ENCODE peak calls at places on chromosome 17, in ten cellular contexts. F, E, L, R, I, N, M, W, Y and X are unnamed samples.

GRCh38 chr17:63345598-63345997 is 100.5 kb downstream of the CYB561 start:
- DNase-seq in F (no peak), E (no peak), L (no peak), R (no peak), I (no peak), N (no peak), M (no peak), W (no peak), Y (no peak), X (no peak)

GRCh38 chr17:76018340-76018680 is 8.8 kb downstream of the EVPL start:
- DNase-seq in F (no peak), E (no peak), L (no peak), R (no peak), I (no peak), N (no peak), M (no peak), W (no peak), Y (no peak), X (no peak)

GRCh38 chr17:7001562-7001961 is 5.7 kb downstream of the ALOX12 start:
- DNase-seq in F (no peak), E (no peak), L (peak; percentile 24), R (peak; percentile 65), I (peak; percentile 24), N (no peak), M (no peak), W (no peak), Y (no peak), X (no peak)

GRCh38 chr17:16989953-16990860 is 18.3 kb upstream of the TNFRSF13B start:
- DNase-seq in F (no peak), E (no peak), L (no peak), R (peak; percentile 45), I (no peak), N (no peak), M (no peak), W (no peak), Y (no peak), X (no peak)

GRCh38 chr17:62823111-62823895 is 15.2 kb upstream of the MARCHF10 start:
- DNase-seq in F (no peak), E (no peak), L (no peak), R (no peak), I (no peak), N (no peak), M (no peak), W (no peak), Y (no peak), X (peak; percentile 60)

GRCh38 chr17:28669918-28670317 is 7.9 kb downstream of the SUPT6H start:
- DNase-seq in F (no peak), E (no peak), L (no peak), R (no peak), I (no peak), N (no peak), M (no peak), W (no peak), Y (no peak), X (no peak)

GRCh38 chr17:49823614-49824013 is 24.3 kb downstream of the TAC4 start:
- DNase-seq in F (no peak), E (no peak), L (no peak), R (no peak), I (no peak), N (no peak), M (no peak), W (no peak), Y (no peak), X (no peak)

GRCh38 chr17:36609498-36609862 is 8.1 kb downstream of the MRM1 start:
- DNase-seq in F (no peak), E (no peak), L (no peak), R (no peak), I (no peak), N (no peak), M (no peak), W (no peak), Y (no peak), X (no peak)

GRCh38 chr17:21275047-21275578 is 9.4 kb upstream of the MAP2K3 start:
- DNase-seq in F (no peak), E (no peak), L (no peak), R (no peak), I (no peak), N (no peak), M (no peak), W (no peak), Y (peak; percentile 49), X (no peak)

GRCh38 chr17:80468781-80469533 is 7.5 kb downstream of the NPTX1 start:
- DNase-seq in F (no peak), E (no peak), L (no peak), R (no peak), I (no peak), N (no peak), M (no peak), W (no peak), Y (no peak), X (no peak)

GRCh38 chr17:16002708-16003265 is 3.2 kb downstream of the TTC19 start:
- DNase-seq in F (no peak), E (no peak), L (no peak), R (peak; percentile 69), I (no peak), N (no peak), M (no peak), W (no peak), Y (no peak), X (no peak)

GRCh38 chr17:70478883-70479282 is 309.6 kb downstream of the KCNJ2 start:
- DNase-seq in F (no peak), E (no peak), L (no peak), R (no peak), I (no peak), N (no peak), M (no peak), W (no peak), Y (no peak), X (no peak)

GRCh38 chr17:28406478-28406824 is 439 bp upstream of the SLC46A1 start:
- DNase-seq in F (no peak), E (peak; percentile 34), L (no peak), R (no peak), I (no peak), N (no peak), M (no peak), W (no peak), Y (no peak), X (no peak)

GRCh38 chr17:75380315-75380714 is 25.2 kb downstream of the GRB2 start:
- DNase-seq in F (no peak), E (no peak), L (no peak), R (no peak), I (no peak), N (no peak), M (no peak), W (no peak), Y (no peak), X (no peak)

GRCh38 chr17:44830359-44831269 is 527 bp upstream of the GJC1 start:
- DNase-seq in F (peak; percentile 10), E (no peak), L (no peak), R (no peak), I (peak; percentile 59), N (peak; percentile 72), M (no peak), W (peak; percentile 43), Y (no peak), X (no peak)

GRCh38 chr17:72684405-72685020 is 408.0 kb downstream of the SLC39A11 start:
- DNase-seq in F (no peak), E (no peak), L (no peak), R (no peak), I (no peak), N (no peak), M (no peak), W (no peak), Y (no peak), X (no peak)

GRCh38 chr17:73838815-73839214 is 194.6 kb upstream of the SDK2 start:
- DNase-seq in F (no peak), E (no peak), L (no peak), R (no peak), I (no peak), N (no peak), M (no peak), W (peak; percentile 63), Y (no peak), X (no peak)

GRCh38 chr17:75909051-75909811 is 4.5 kb upstream of the MRPL38 start:
- DNase-seq in F (no peak), E (peak; percentile 37), L (no peak), R (no peak), I (no peak), N (no peak), M (no peak), W (peak; percentile 95), Y (no peak), X (no peak)

GRCh38 chr17:46809110-46809571 is 9.4 kb downstream of the WNT3 start:
- DNase-seq in F (no peak), E (no peak), L (no peak), R (no peak), I (no peak), N (no peak), M (no peak), W (peak; percentile 11), Y (no peak), X (no peak)

GRCh38 chr17:72420775-72421127 is 299.9 kb downstream of the SOX9 start:
- DNase-seq in F (no peak), E (no peak), L (no peak), R (no peak), I (peak; percentile 60), N (no peak), M (no peak), W (no peak), Y (no peak), X (no peak)

GRCh38 chr17:76847031-76847430 is 21.2 kb upstream of the MGAT5B start:
- DNase-seq in F (no peak), E (no peak), L (no peak), R (no peak), I (no peak), N (no peak), M (no peak), W (no peak), Y (no peak), X (no peak)

GRCh38 chr17:2816688-2817087 is 20.4 kb downstream of the RAP1GAP2 start:
- DNase-seq in F (no peak), E (no peak), L (no peak), R (no peak), I (no peak), N (no peak), M (no peak), W (no peak), Y (no peak), X (no peak)

GRCh38 chr17:58303981-58304734 is 23.4 kb upstream of the MPO start:
- DNase-seq in F (peak; percentile 51), E (peak; percentile 16), L (peak; percentile 42), R (peak; percentile 68), I (peak; percentile 44), N (peak; percentile 69), M (peak; percentile 29), W (peak; percentile 35), Y (peak; percentile 49), X (peak; percentile 86)

GRCh38 chr17:39651908-39652634 is 13.1 kb upstream of the TCAP start:
- DNase-seq in F (peak; percentile 57), E (no peak), L (no peak), R (no peak), I (peak; percentile 76), N (no peak), M (no peak), W (no peak), Y (no peak), X (no peak)

GRCh38 chr17:61314368-61315078 is 85.1 kb upstream of the TBX2 start:
- DNase-seq in F (no peak), E (no peak), L (no peak), R (no peak), I (no peak), N (no peak), M (no peak), W (no peak), Y (peak; percentile 81), X (no peak)

GRCh38 chr17:67312265-67312664 is 54.1 kb downstream of the PSMD12 start:
- DNase-seq in F (no peak), E (no peak), L (no peak), R (no peak), I (no peak), N (no peak), M (no peak), W (no peak), Y (no peak), X (no peak)

GRCh38 chr17:45573915-45574314 is 83.4 kb upstream of the PLEKHM1 start:
- DNase-seq in F (no peak), E (no peak), L (no peak), R (no peak), I (no peak), N (no peak), M (no peak), W (no peak), Y (no peak), X (no peak)

GRCh38 chr17:60077672-60078519 is 825 bp downstream of the HEATR6 start:
- DNase-seq in F (no peak), E (no peak), L (peak; percentile 6), R (no peak), I (no peak), N (no peak), M (no peak), W (peak; percentile 36), Y (peak; percentile 50), X (no peak)